ENCODE peak calls at places on chromosome 15, in ten cellular contexts. Y is left kidney; B is NCI-H1930; S is activated CD8-positive, alpha-beta T cell treated with anti-CD3 and anti-CD28 coated beads for 36 hours; H is hypothalamus; T is NCI-H1417; R is endothelial cell of umbilical vein; O is GM23248; F is NCI-H345; J is activated B cell treated with CpG ODN at 0.5 μM for 24 hours. X is an unnamed sample.

GRCh38 chr15:84638103-84638502 is 16.0 kb downstream of the WDR73 start:
- DNase-seq in J (no peak), T (peak), Y (peak), F (no peak), H (no peak), B (no peak), O (peak), S (no peak), R (no peak), X (peak)

GRCh38 chr15:78681306-78682012 is 40.4 kb upstream of the CHRNB4 start:
- DNase-seq in F (no peak), R (no peak), Y (peak), H (no peak), O (no peak), T (peak), J (no peak), S (no peak), B (no peak), X (no peak)

GRCh38 chr15:88998980-88999713 is 86.0 kb upstream of the MFGE8 start:
- DNase-seq in H (no peak), F (no peak), R (no peak), J (no peak), O (no peak), T (no peak), B (no peak), S (peak), Y (no peak), X (no peak)

GRCh38 chr15:78841307-78841706 is 30.0 kb upstream of the ADAMTS7 start:
- DNase-seq in F (no peak), R (no peak), S (no peak), O (peak), B (no peak), T (no peak), Y (no peak), H (no peak), J (no peak), X (no peak)

GRCh38 chr15:59532770-59533379 is 78.7 kb upstream of the GCNT3 start:
- DNase-seq in J (no peak), Y (peak), B (peak), H (peak), R (peak), F (peak), T (peak), S (peak), O (peak), X (peak)

GRCh38 chr15:40637221-40637745 is 43.2 kb downstream of the KNL1 start:
- DNase-seq in O (no peak), S (no peak), H (no peak), R (no peak), J (no peak), B (no peak), Y (no peak), T (no peak), F (no peak), X (no peak)

GRCh38 chr15:58627046-58627445 is 122.5 kb downstream of the ADAM10 start:
- DNase-seq in S (no peak), T (no peak), F (no peak), O (no peak), H (no peak), R (no peak), Y (no peak), B (no peak), J (no peak), X (no peak)

GRCh38 chr15:57684491-57685184 is 21.9 kb upstream of the POLR2M start:
- DNase-seq in H (no peak), B (no peak), Y (peak), T (peak), R (no peak), S (no peak), J (no peak), O (no peak), F (peak), X (no peak)

GRCh38 chr15:77111813-77112212 is 40.9 kb upstream of the TSPAN3 start:
- DNase-seq in T (no peak), B (no peak), O (no peak), J (no peak), F (no peak), Y (no peak), R (no peak), H (no peak), S (no peak), X (no peak)

GRCh38 chr15:25543156-25543555 is 104.3 kb upstream of the UBE3A start:
- DNase-seq in R (no peak), F (no peak), S (no peak), O (peak), T (no peak), H (no peak), B (no peak), J (no peak), Y (peak), X (peak)

GRCh38 chr15:57234156-57234555 is 142.1 kb upstream of the CGNL1 start:
- DNase-seq in T (no peak), H (no peak), F (no peak), S (no peak), O (no peak), B (no peak), Y (no peak), J (no peak), R (no peak), X (no peak)

GRCh38 chr15:61759639-61760038 is 300.6 kb downstream of the VPS13C start:
- DNase-seq in R (no peak), O (no peak), B (no peak), S (no peak), J (no peak), F (no peak), Y (no peak), T (no peak), H (no peak), X (no peak)

GRCh38 chr15:100934735-100935134 is 15.6 kb downstream of the LRRK1 start:
- DNase-seq in O (no peak), Y (no peak), H (no peak), S (no peak), R (no peak), T (no peak), F (no peak), B (no peak), J (no peak), X (peak)

GRCh38 chr15:41417812-41418211 is 917 bp downstream of the RTF1 start:
- DNase-seq in O (peak), R (no peak), Y (no peak), S (no peak), J (no peak), T (peak), H (no peak), B (no peak), F (no peak), X (peak)

GRCh38 chr15:69298697-69299441 is at the start of gene PAQR5:
- DNase-seq in T (peak), F (peak), Y (peak), S (peak), O (peak), J (no peak), H (no peak), R (no peak), B (peak), X (peak)

GRCh38 chr15:34514251-34514760 is 69.1 kb downstream of the GOLGA8B start:
- DNase-seq in F (no peak), B (no peak), S (peak), R (peak), O (peak), J (no peak), T (peak), Y (peak), H (no peak), X (peak)

GRCh38 chr15:78000089-78000926 is 77.2 kb downstream of the TBC1D2B start:
- DNase-seq in H (no peak), F (peak), T (peak), J (peak), O (peak), Y (peak), S (peak), R (peak), B (no peak), X (peak)

GRCh38 chr15:85592148-85592547 is 202.6 kb downstream of the KLHL25 start:
- DNase-seq in O (peak), F (no peak), B (no peak), S (no peak), T (peak), Y (peak), H (no peak), J (no peak), R (peak), X (peak)

GRCh38 chr15:67149859-67150824 is 84.7 kb downstream of the SMAD3 start:
- DNase-seq in B (no peak), R (peak), T (no peak), H (no peak), O (peak), S (peak), J (no peak), F (no peak), Y (peak), X (peak)

GRCh38 chr15:39124155-39124924 is 456.5 kb upstream of the THBS1 start:
- DNase-seq in Y (peak), T (no peak), J (no peak), B (no peak), S (no peak), R (peak), O (peak), H (no peak), F (no peak), X (peak)

GRCh38 chr15:39267685-39268084 is 313.2 kb upstream of the THBS1 start:
- DNase-seq in S (no peak), F (no peak), B (no peak), H (no peak), R (peak), J (no peak), T (no peak), O (no peak), Y (no peak), X (no peak)

GRCh38 chr15:73200339-73200738 is 148.1 kb downstream of the NEO1 start:
- DNase-seq in B (no peak), O (no peak), J (no peak), R (no peak), F (no peak), H (no peak), Y (peak), T (no peak), S (no peak), X (no peak)

GRCh38 chr15:88178631-88179030 is 77.9 kb downstream of the NTRK3 start:
- DNase-seq in T (no peak), B (no peak), F (no peak), J (no peak), S (no peak), R (no peak), Y (no peak), O (no peak), H (no peak), X (no peak)

GRCh38 chr15:80494311-80494710 is 90.1 kb downstream of the ARNT2 start:
- DNase-seq in O (peak), F (no peak), T (no peak), Y (peak), S (no peak), H (no peak), R (no peak), J (no peak), B (no peak), X (peak)

GRCh38 chr15:63481105-63481810 is 23.1 kb upstream of the USP3 start:
- DNase-seq in R (no peak), O (peak), F (no peak), Y (no peak), T (no peak), B (no peak), S (peak), J (no peak), H (no peak), X (peak)

GRCh38 chr15:92421980-92422379 is 28.3 kb downstream of the ST8SIA2 start:
- DNase-seq in R (peak), B (no peak), Y (no peak), F (no peak), T (no peak), H (no peak), J (no peak), S (no peak), O (peak), X (no peak)

GRCh38 chr15:69244798-69245197 is 53.9 kb upstream of the PAQR5 start:
- DNase-seq in R (no peak), T (no peak), O (no peak), F (no peak), J (no peak), S (no peak), B (no peak), H (no peak), Y (no peak), X (no peak)

GRCh38 chr15:76172782-76173181 is 113.0 kb downstream of the TMEM266 start:
- DNase-seq in R (no peak), J (no peak), Y (no peak), F (no peak), B (no peak), T (no peak), H (no peak), S (no peak), O (no peak), X (no peak)

GRCh38 chr15:66927326-66928077 is 137.9 kb upstream of the SMAD3 start:
- DNase-seq in J (no peak), F (no peak), B (no peak), R (peak), Y (no peak), T (no peak), S (no peak), H (no peak), O (peak), X (peak)

GRCh38 chr15:58473720-58474119 is 41.9 kb downstream of the LIPC start:
- DNase-seq in S (peak), O (peak), H (no peak), Y (no peak), F (no peak), R (peak), B (no peak), T (no peak), J (no peak), X (peak)

GRCh38 chr15:78840661-78841060 is 29.4 kb upstream of the ADAMTS7 start:
- DNase-seq in S (no peak), H (no peak), T (no peak), B (no peak), F (no peak), Y (peak), O (peak), R (no peak), J (no peak), X (peak)

GRCh38 chr15:68640791-68641331 is 62.1 kb downstream of the CORO2B start:
- DNase-seq in S (no peak), Y (no peak), J (no peak), H (no peak), O (peak), B (no peak), R (no peak), T (peak), F (peak), X (no peak)

GRCh38 chr15:20358066-20358780 is 183.4 kb downstream of the GOLGA6L6 start:
- DNase-seq in O (no peak), H (no peak), T (no peak), B (no peak), Y (peak), R (no peak), S (no peak), J (peak), F (no peak), X (no peak)

X was measured in cardiac fibroblast.